ENCODE peak calls at places on chromosomes 4 and X, in six cellular contexts. M is Kasumi-1; X is H9; B is M059J; I is stimulated activated naive CD8-positive, alpha-beta T cell treated with anti-CD3 and anti-CD28 coated beads, Interleukin-15, amount 100 ng/mL, for 72 hours; H is endothelial cell. Y is an unnamed sample.

GRCh38 chrX:77436682-77437081 is 10.5 kb upstream of the FGF16 start:
- DNase-seq in H (no peak), I (no peak), M (no peak), B (peak), X (no peak), Y (no peak)

GRCh38 chrX:97931586-97931985 is 1047.9 kb downstream of the RPA4 start:
- DNase-seq in M (no peak), I (no peak), B (no peak), X (no peak), H (no peak), Y (no peak)

GRCh38 chrX:2397648-2398340 is 103.0 kb downstream of the DHRSX start:
- DNase-seq in X (no peak), B (peak), H (no peak), M (no peak), I (no peak), Y (peak)

GRCh38 chrX:40809210-40809609 is 73.9 kb upstream of the MED14 start:
- DNase-seq in X (no peak), B (peak), M (no peak), H (no peak), I (no peak), Y (peak)

GRCh38 chr4:48341776-48342558 is 638 bp downstream of the SLAIN2 start:
- DNase-seq in X (peak), H (peak), I (peak), M (peak), B (peak), Y (peak)

GRCh38 chrX:21658152-21658737 is at the start of gene KLHL34:
- DNase-seq in H (peak), X (no peak), B (no peak), M (no peak), I (peak), Y (no peak)

GRCh38 chr4:169098969-169099685 is 89.1 kb upstream of the CBR4 start:
- DNase-seq in M (no peak), I (no peak), H (no peak), X (no peak), B (no peak), Y (peak)

GRCh38 chrX:38205037-38205436 is 15.6 kb downstream of the SRPX start:
- DNase-seq in B (no peak), I (no peak), X (no peak), M (peak), H (no peak), Y (no peak)

GRCh38 chr4:675980-676870 is 1.9 kb downstream of the MYL5 start:
- DNase-seq in I (no peak), H (peak), X (peak), M (no peak), B (no peak), Y (no peak)

GRCh38 chrX:107659768-107660167 is 31.5 kb downstream of the PRPS1 start:
- DNase-seq in I (peak), B (peak), M (peak), H (peak), X (no peak), Y (peak)

GRCh38 chrX:134548257-134548732 is 88.3 kb downstream of the HPRT1 start:
- DNase-seq in I (peak), H (no peak), X (no peak), M (peak), B (peak), Y (no peak)

GRCh38 chr4:56653461-56654237 is 27.4 kb downstream of the HOPX start:
- DNase-seq in X (no peak), H (peak), M (peak), B (peak), I (no peak), Y (no peak)

GRCh38 chr4:9804918-9805317 is 23.5 kb downstream of the DRD5 start:
- DNase-seq in I (no peak), M (no peak), H (no peak), X (no peak), B (no peak), Y (peak)

GRCh38 chr4:140427919-140428471 is 547 bp upstream of the CLGN start:
- DNase-seq in M (no peak), H (no peak), X (no peak), I (no peak), B (no peak), Y (no peak)

GRCh38 chr4:32025840-32026459 is 1305.8 kb downstream of the PCDH7 start:
- DNase-seq in X (no peak), H (no peak), I (no peak), B (peak), M (no peak), Y (peak)

GRCh38 chr4:37365888-37366287 is 121.3 kb downstream of the NWD2 start:
- DNase-seq in I (no peak), M (peak), X (no peak), H (no peak), B (peak), Y (no peak)

GRCh38 chr4:22334155-22334554 is 181.7 kb downstream of the ADGRA3 start:
- DNase-seq in I (no peak), H (no peak), B (no peak), M (no peak), X (no peak), Y (no peak)